ENCODE peak calls at places on chromosomes 7 and 10, in nine cellular contexts. K is endothelial cell of umbilical vein, B is IMR-90, E is A549, Y is GM12878, Q is uterus, S is heart left ventricle, R is transverse colon, C is ovary. A is an unnamed sample.

GRCh38 chr7:47406766-47407129 is 175.2 kb downstream of the TNS3 start:
- DNase-seq in K (no peak), B (no peak), E (no peak), Y (no peak), Q (no peak), S (no peak), R (no peak), C (no peak), A (no peak)

GRCh38 chr10:133182791-133183645 is 23.0 kb downstream of the KNDC1 start:
- DNase-seq in K (no peak), B (no peak), E (no peak), Y (no peak), Q (no peak), S (no peak), R (no peak), C (no peak), A (no peak)

GRCh38 chr7:108890862-108891261 is 321.2 kb downstream of the DNAJB9 start:
- DNase-seq in K (no peak), B (no peak), E (no peak), Y (no peak), Q (no peak), S (no peak), R (no peak), C (no peak), A (no peak)

GRCh38 chr7:105306160-105306784 is 82.4 kb downstream of the SRPK2 start:
- DNase-seq in K (peak), B (no peak), E (no peak), Y (no peak), Q (no peak), S (no peak), R (no peak), C (no peak), A (no peak)

GRCh38 chr7:139828880-139829653 is at the start of gene TBXAS1:
- DNase-seq in K (peak), B (peak), E (peak), Y (no peak), Q (no peak), S (no peak), R (peak), C (no peak), A (no peak)

GRCh38 chr7:150407588-150408392 is 28.7 kb downstream of the ZNF775 start:
- DNase-seq in K (no peak), B (no peak), E (no peak), Y (no peak), Q (no peak), S (peak), R (peak), C (no peak), A (no peak)

GRCh38 chr10:130137077-130137448 is 872 bp downstream of the GLRX3 start:
- DNase-seq in K (peak), B (peak), E (peak), Y (no peak), Q (no peak), S (no peak), R (no peak), C (no peak), A (peak)

GRCh38 chr10:48238826-48239520 is 35.5 kb downstream of the FRMPD2 start:
- DNase-seq in K (no peak), B (no peak), E (no peak), Y (no peak), Q (no peak), S (no peak), R (no peak), C (no peak), A (no peak)

GRCh38 chr7:100171087-100171681 is 2.8 kb upstream of the GAL3ST4 start:
- DNase-seq in K (no peak), B (no peak), E (no peak), Y (no peak), Q (no peak), S (no peak), R (peak), C (no peak), A (no peak)

GRCh38 chr7:106313456-106313891 is 28.7 kb upstream of the NAMPT start:
- DNase-seq in K (peak), B (peak), E (no peak), Y (no peak), Q (no peak), S (no peak), R (no peak), C (no peak), A (peak)

GRCh38 chr7:150397376-150398107 is 18.4 kb downstream of the ZNF775 start:
- DNase-seq in K (no peak), B (no peak), E (no peak), Y (no peak), Q (no peak), S (no peak), R (no peak), C (no peak), A (no peak)

GRCh38 chr7:6385110-6385792 is 62.5 kb downstream of the DAGLB start:
- DNase-seq in K (peak), B (peak), E (peak), Y (no peak), Q (no peak), S (no peak), R (no peak), C (no peak), A (peak)

GRCh38 chr7:105705427-105705826 is 124.1 kb upstream of the EFCAB10 start:
- DNase-seq in K (no peak), B (no peak), E (no peak), Y (no peak), Q (no peak), S (no peak), R (no peak), C (no peak), A (no peak)

GRCh38 chr10:91042069-91042468 is 121.2 kb upstream of the ANKRD1 start:
- DNase-seq in K (no peak), B (no peak), E (no peak), Y (no peak), Q (no peak), S (no peak), R (no peak), C (no peak), A (no peak)

GRCh38 chr7:94540428-94540827 is 30.8 kb downstream of the CASD1 start:
- DNase-seq in K (no peak), B (peak), E (no peak), Y (no peak), Q (no peak), S (no peak), R (no peak), C (no peak), A (no peak)

GRCh38 chr10:28679941-28680752 is 2.8 kb downstream of the BAMBI start:
- DNase-seq in K (peak), B (no peak), E (no peak), Y (no peak), Q (no peak), S (no peak), R (no peak), C (no peak), A (no peak)

GRCh38 chr7:108805808-108806397 is 236.2 kb downstream of the DNAJB9 start:
- DNase-seq in K (peak), B (peak), E (peak), Y (no peak), Q (no peak), S (no peak), R (no peak), C (no peak), A (peak)

GRCh38 chr7:144515430-144515829 is 111.9 kb upstream of the NOBOX start:
- DNase-seq in K (no peak), B (no peak), E (no peak), Y (no peak), Q (no peak), S (no peak), R (no peak), C (no peak), A (no peak)

GRCh38 chr10:126905776-126906703 is 812 bp downstream of the DOCK1 start:
- DNase-seq in K (peak), B (peak), E (peak), Y (no peak), Q (peak), S (peak), R (peak), C (peak), A (peak)

GRCh38 chr10:129364949-129365348 is 102.1 kb upstream of the MGMT start:
- DNase-seq in K (no peak), B (no peak), E (no peak), Y (no peak), Q (no peak), S (no peak), R (no peak), C (no peak), A (no peak)

GRCh38 chr10:11326241-11326640 is 285.2 kb downstream of the USP6NL start:
- DNase-seq in K (no peak), B (no peak), E (no peak), Y (no peak), Q (no peak), S (no peak), R (no peak), C (no peak), A (no peak)
- TF ChIP-seq POLR2A in K (no peak), B (no peak), E (no peak), Y (peak), Q (no peak), S (no peak), R (no peak), C (no peak), A (no peak)

GRCh38 chr7:73909051-73909941 is 48.3 kb downstream of the TMEM270 start:
- DNase-seq in K (no peak), B (no peak), E (no peak), Y (no peak), Q (no peak), S (no peak), R (no peak), C (no peak), A (no peak)
- TF ChIP-seq POLR2A in K (no peak), B (no peak), E (no peak), Y (no peak), Q (no peak), S (no peak), R (no peak), C (no peak), A (no peak)

DNA sequence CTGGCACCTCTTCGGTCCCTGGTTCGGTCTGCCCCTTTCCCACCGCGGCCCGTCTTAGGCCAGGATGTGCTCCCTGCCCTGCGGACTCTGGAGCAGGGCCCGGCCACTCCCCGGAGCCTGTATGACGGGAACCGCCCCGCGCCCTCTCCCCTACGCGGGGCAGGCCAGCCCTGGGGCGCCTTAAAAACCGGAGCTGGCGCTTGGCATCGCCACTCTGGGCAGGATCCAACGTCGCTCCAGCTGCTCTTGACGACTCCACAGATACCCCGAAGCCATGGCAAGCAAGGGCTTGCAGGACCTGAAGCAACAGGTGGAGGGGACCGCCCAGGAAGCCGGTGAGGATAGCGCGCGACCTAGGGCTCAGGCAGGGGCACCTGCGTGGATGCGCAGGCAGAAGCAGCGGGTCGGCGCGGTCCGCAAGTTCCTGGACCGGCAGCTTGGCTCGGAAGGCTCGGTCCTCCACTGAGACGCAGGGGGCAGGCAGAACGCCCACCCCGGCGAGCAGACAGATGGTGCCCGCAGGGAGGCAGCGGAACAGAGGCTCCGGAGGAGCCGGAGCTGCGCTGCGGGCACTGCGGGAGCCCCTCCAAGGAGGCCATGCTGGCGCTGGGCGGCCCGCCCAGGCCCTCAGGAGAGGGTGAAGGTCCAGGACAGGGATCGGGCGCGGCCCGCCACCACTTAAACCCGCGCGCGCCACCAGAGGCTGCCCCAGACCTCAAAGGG is at the start of gene ADIRF:
- DNase-seq in K (peak), B (no peak), E (no peak), Y (no peak), Q (peak), S (peak), R (peak), C (peak), A (no peak)
- TF ChIP-seq POLR2A in K (no peak), B (no peak), E (no peak), Y (no peak), Q (peak), S (peak), R (peak), C (peak), A (no peak)

GRCh38 chr10:12208460-12208859 is 12.5 kb downstream of the CDC123 start:
- DNase-seq in K (no peak), B (no peak), E (no peak), Y (no peak), Q (no peak), S (no peak), R (no peak), C (no peak), A (no peak)
- TF ChIP-seq POLR2A in K (no peak), B (no peak), E (no peak), Y (no peak), Q (no peak), S (no peak), R (no peak), C (no peak), A (no peak)

GRCh38 chr7:155234950-155235789 is 62.5 kb upstream of the INSIG1 start:
- DNase-seq in K (no peak), B (peak), E (peak), Y (no peak), Q (no peak), S (no peak), R (no peak), C (no peak), A (no peak)
- TF ChIP-seq POLR2A in K (no peak), B (no peak), E (no peak), Y (no peak), Q (no peak), S (no peak), R (no peak), C (no peak), A (no peak)

DNA sequence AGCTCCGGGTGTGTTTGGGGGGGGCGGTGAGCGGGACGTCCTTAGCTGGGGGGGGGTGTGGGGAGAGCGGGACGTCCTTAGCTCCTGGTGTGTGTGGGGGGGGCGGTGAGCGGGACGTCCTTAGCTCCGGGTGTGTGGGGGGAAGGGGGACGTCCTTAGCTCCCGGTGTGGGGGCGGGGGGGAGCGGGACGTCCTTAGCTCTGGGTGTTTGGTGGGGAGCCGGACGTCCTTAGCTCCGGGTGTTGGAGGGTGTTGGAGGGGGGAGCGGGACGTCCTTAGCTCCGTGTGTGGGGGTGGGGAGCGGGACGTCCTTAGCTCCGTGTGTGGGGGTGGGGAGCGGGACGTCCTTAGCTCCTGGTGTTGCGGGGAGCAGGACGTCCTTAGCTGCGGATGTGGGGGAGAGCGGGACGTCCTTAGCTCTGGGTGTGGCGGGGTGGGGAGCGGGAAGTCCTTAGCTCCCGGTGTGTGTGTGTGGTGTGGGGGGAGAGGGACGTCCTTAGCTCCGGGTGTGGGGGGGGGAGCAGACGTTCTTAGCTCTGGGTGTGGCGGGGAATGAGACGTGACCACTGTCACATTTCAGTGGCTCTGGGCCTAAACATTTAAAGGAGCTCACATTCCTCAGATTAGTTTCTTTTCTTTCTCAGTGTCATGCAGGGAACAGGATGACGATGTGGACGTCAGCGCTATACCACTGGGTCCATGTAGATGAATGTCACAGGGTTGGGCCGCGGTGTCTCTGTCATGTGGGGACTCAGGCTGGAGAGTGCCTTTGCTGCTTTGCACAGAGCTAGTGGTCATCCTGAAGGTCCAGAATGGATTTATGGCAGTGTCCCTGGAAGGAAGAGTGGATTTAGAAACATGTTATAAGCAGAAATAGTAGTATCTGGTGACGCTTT is 7.5 kb downstream of the DYNC2I1 start:
- DNase-seq in K (peak), B (peak), E (peak), Y (peak), Q (peak), S (peak), R (peak), C (peak), A (peak)
- TF ChIP-seq POLR2A in K (no peak), B (no peak), E (no peak), Y (peak), Q (no peak), S (peak), R (peak), C (no peak), A (peak)

A was measured in H54.